ENCODE peak calls at places on chromosomes 6 and 20, in five cellular contexts. K is A549, Y is heart left ventricle, X is GM23248, C is kidney. O is an unnamed sample. For H3K4me1, the result is how much of the 10 kb centered on the place peaks cover.

GRCh38 chr6:128821116-128821515 is 61.8 kb upstream of the LAMA2 start:
- DNase-seq in C (no peak), Y (no peak), X (no peak), K (no peak), O (no peak)

GRCh38 chr20:61598586-61598985 is 346.5 kb downstream of the CDH4 start:
- DNase-seq in Y (no peak), C (peak), K (no peak), X (no peak), O (no peak)

GRCh38 chr6:4352731-4353130 is 217.4 kb upstream of the ECI2 start:
- DNase-seq in C (no peak), K (no peak), Y (no peak), X (peak), O (no peak)

GRCh38 chr20:46122516-46123481 is 4.7 kb downstream of the CD40 start:
- DNase-seq in K (no peak), Y (no peak), X (no peak), C (peak), O (no peak)

GRCh38 chr6:145224450-145224849 is 510.9 kb downstream of the EPM2A start:
- DNase-seq in Y (no peak), X (no peak), K (no peak), C (no peak), O (no peak)

GRCh38 chr20:25196701-25197120 is 1.2 kb downstream of the ENTPD6 start:
- DNase-seq in C (no peak), X (peak), K (peak), Y (no peak), O (peak)

GRCh38 chr6:45607818-45608217 is 230.1 kb upstream of the SUPT3H start:
- DNase-seq in X (peak), Y (no peak), K (no peak), C (no peak), O (peak)

GRCh38 chr6:110468696-110469095 is 7.7 kb downstream of the SLC22A16 start:
- DNase-seq in K (no peak), X (no peak), Y (no peak), C (no peak), O (no peak)

GRCh38 chr6:139640911-139641310 is 266.5 kb upstream of the CITED2 start:
- DNase-seq in Y (no peak), X (no peak), K (no peak), C (no peak), O (no peak)

GRCh38 chr6:159360306-159360705 is 191.1 kb downstream of the FNDC1 start:
- DNase-seq in X (peak), Y (no peak), K (no peak), C (no peak), O (no peak)

GRCh38 chr20:50931306-50932015 is at the start of gene ADNP:
- DNase-seq in X (peak), Y (peak), K (peak), C (peak), O (peak)

GRCh38 chr6:128605961-128606360 is 85.6 kb upstream of the PTPRK start:
- DNase-seq in K (no peak), X (peak), C (no peak), Y (no peak), O (no peak)

GRCh38 chr20:62961310-62961783 is 8.8 kb downstream of the SLC17A9 start:
- DNase-seq in K (no peak), C (peak), Y (no peak), X (no peak), O (no peak)

GRCh38 chr6:36118550-36119107 is 11.7 kb upstream of the MAPK13 start:
- DNase-seq in X (peak), C (no peak), Y (no peak), K (no peak), O (no peak)

GRCh38 chr20:57818418-57818817 is 108.6 kb upstream of the PMEPA1 start:
- DNase-seq in K (no peak), Y (no peak), X (peak), C (no peak), O (no peak)

GRCh38 chr6:67300430-67301040 is 1334.5 kb upstream of the ADGRB3 start:
- DNase-seq in C (no peak), X (no peak), K (no peak), Y (no peak), O (no peak)

GRCh38 chr20:56373942-56374341 is 15.2 kb downstream of the FAM210B start:
- DNase-seq in C (no peak), K (no peak), Y (no peak), X (peak), O (peak)

GRCh38 chr20:54002741-54003140 is 67.7 kb downstream of the BCAS1 start:
- DNase-seq in Y (no peak), C (no peak), X (no peak), K (no peak), O (no peak)

GRCh38 chr20:48825551-48825885 is 2.3 kb downstream of the PREX1 start:
- DNase-seq in X (no peak), K (no peak), C (no peak), Y (no peak), O (peak)

GRCh38 chr20:48823960-48824497 is 3.8 kb downstream of the PREX1 start:
- DNase-seq in Y (no peak), K (no peak), X (peak), C (no peak), O (no peak)

GRCh38 chr20:48826883-48827771 is 672 bp downstream of the PREX1 start:
- DNase-seq in C (peak), Y (no peak), K (no peak), X (peak), O (peak)

GRCh38 chr20:48824830-48825550 is 2.8 kb downstream of the PREX1 start:
- DNase-seq in X (no peak), Y (no peak), C (no peak), K (no peak), O (peak)

DNA sequence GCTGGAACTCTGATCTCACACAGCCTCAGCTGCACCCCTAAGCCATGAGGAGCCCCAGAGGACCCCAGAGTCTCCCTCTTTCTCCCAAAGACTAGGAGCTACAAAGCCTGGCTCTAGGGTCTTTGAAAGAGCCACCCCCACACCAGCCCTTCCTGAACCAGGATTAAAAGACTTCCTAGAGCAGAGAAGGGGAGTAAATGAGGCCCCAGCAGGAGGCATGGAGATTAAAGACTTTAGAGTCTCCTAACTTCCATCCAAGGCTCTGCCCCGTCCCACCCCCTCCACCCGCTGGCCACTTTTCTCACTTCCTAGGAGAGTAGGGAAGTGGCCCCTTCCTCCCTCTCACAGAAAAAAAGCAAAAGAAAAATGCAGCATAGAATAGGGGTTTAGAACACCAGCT is 1.7 kb downstream of the PREX1 start:
- DNase-seq in X (no peak), K (no peak), Y (no peak), C (no peak), O (peak)
- H3K4me3 ChIP-seq in X (no peak), K (no peak), Y (peak), C (peak), O (peak)

GRCh38 chr20:44523746-44524145 is 1.9 kb upstream of the SERINC3 start:
- DNase-seq in C (no peak), X (no peak), Y (no peak), K (no peak), O (no peak)

GRCh38 chr20:44526129-44526528 is 4.3 kb upstream of the SERINC3 start:
- DNase-seq in K (no peak), Y (no peak), X (peak), C (no peak), O (peak)

GRCh38 chr20:44521484-44522481 is at the start of gene SERINC3:
- DNase-seq in C (peak), K (peak), X (peak), Y (peak), O (peak)

GRCh38 chr20:44527716-44528199 is 5.9 kb upstream of the SERINC3 start:
- DNase-seq in Y (no peak), X (no peak), K (no peak), C (no peak), O (no peak)

GRCh38 chr20:44522841-44523240 is 971 bp upstream of the SERINC3 start:
- DNase-seq in K (no peak), C (no peak), Y (no peak), X (no peak), O (no peak)
- H3K4me1 ChIP-seq in K (under half), C (under half), Y (under half), X (under half), O (under half)

DNA sequence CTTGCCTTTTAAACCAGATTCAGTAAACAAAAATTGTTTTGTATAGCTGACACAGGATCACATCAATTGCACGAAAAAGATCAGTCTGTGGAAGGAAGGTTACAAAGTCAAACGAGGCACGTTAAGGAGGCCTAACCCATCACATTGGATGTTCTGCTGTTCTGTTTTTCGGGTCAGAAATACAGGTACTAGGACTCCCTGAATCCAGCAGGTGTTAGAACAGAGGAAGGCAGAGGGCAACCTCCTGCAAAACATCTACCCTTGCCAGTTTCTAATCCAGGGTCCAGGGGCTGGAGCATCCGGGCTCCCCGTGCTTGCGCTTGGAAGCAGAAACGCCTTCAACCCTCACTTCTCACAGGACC is 64.6 kb downstream of the PLG start:
- DNase-seq in X (no peak), C (no peak), K (no peak), Y (no peak), O (no peak)
- H3K4me3 ChIP-seq in X (peak), C (no peak), K (peak), Y (peak), O (peak)

GRCh38 chr20:31826074-31826473 is 6.9 kb downstream of the MYLK2 start:
- DNase-seq in Y (no peak), C (peak), X (no peak), K (no peak), O (no peak)

GRCh38 chr20:31824554-31825313 is 5.6 kb downstream of the MYLK2 start:
- DNase-seq in Y (no peak), X (no peak), K (no peak), C (peak), O (no peak)

GRCh38 chr20:31829731-31830130 is 10.6 kb downstream of the MYLK2 start:
- DNase-seq in C (peak), X (no peak), Y (no peak), K (no peak), O (no peak)

GRCh38 chr20:31824125-31824485 is 4.9 kb downstream of the MYLK2 start:
- DNase-seq in Y (no peak), C (no peak), K (no peak), X (no peak), O (no peak)

GRCh38 chr20:31827059-31827458 is 7.9 kb downstream of the MYLK2 start:
- DNase-seq in Y (no peak), C (no peak), X (no peak), K (no peak), O (no peak)
- H3K4me1 ChIP-seq in Y (under half), C (under half), X (under half), K (under half), O (under half)

GRCh38 chr6:18391018-18391417 is 3.9 kb downstream of the RNF144B start:
- DNase-seq in K (no peak), C (no peak), X (no peak), Y (no peak), O (no peak)

GRCh38 chr6:18388942-18389341 is 1.8 kb downstream of the RNF144B start:
- DNase-seq in C (no peak), Y (no peak), K (no peak), X (peak), O (no peak)

GRCh38 chr6:18389479-18389878 is 2.3 kb downstream of the RNF144B start:
- DNase-seq in Y (no peak), C (no peak), X (peak), K (no peak), O (no peak)

GRCh38 chr6:18392346-18392877 is 5.3 kb downstream of the RNF144B start:
- DNase-seq in Y (no peak), K (no peak), C (no peak), X (no peak), O (no peak)

DNA sequence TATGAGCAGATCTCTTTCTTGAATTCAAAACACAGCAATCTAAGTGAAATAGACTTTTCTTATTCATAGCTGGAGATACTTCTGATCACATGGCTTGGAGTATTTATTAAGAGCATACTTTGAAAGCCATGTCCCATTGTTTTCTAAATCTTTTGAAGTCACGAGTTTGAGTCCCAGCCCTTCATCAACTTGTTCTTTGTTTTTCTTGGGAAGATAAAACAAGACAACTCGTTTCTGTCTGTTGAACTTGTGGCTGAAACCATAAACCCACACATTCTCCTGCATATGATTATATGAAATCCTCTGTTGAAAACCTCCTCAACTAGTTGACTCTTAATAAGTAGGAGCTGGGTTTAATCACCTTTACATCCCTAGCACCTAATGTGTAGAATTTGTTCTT is 3.3 kb downstream of the RNF144B start:
- DNase-seq in Y (no peak), X (no peak), K (no peak), C (no peak), O (no peak)
- H3K4me3 ChIP-seq in Y (peak), X (no peak), K (no peak), C (no peak), O (no peak)